ENCODE peak calls at places on chromosomes 16 and 17, in seven cellular contexts. A is IMR-90, B is foreskin keratinocyte, T is neural progenitor cell, Q is uterus, U is left lung, M is aorta. G is an unnamed sample. For H3K4me1, the result is how much of the 10 kb centered on the place peaks cover.

GRCh38 chr17:3963214-3964201 is 729 bp downstream of the ATP2A3 start:
- DNase-seq in M (no peak), Q (no peak), T (peak), A (no peak), B (no peak), U (peak), G (no peak)

GRCh38 chr16:75591001-75591852 is 25.0 kb downstream of the GABARAPL2 start:
- DNase-seq in B (no peak), T (no peak), M (peak), Q (peak), A (peak), U (no peak), G (no peak)

GRCh38 chr17:82397449-82398335 is 20.5 kb upstream of the HEXD start:
- DNase-seq in B (no peak), Q (no peak), T (no peak), A (no peak), U (peak), M (no peak), G (no peak)

GRCh38 chr16:28292731-28293588 is 635 bp downstream of the SBK1 start:
- DNase-seq in T (peak), U (no peak), M (no peak), A (no peak), B (no peak), Q (no peak), G (no peak)

GRCh38 chr17:27428781-27429505 is 27.3 kb upstream of the KSR1 start:
- DNase-seq in B (no peak), T (no peak), U (no peak), A (no peak), Q (no peak), M (no peak), G (no peak)

GRCh38 chr16:84284168-84284722 is 10.4 kb upstream of the WFDC1 start:
- DNase-seq in T (peak), M (no peak), B (no peak), Q (peak), A (no peak), U (no peak), G (no peak)

GRCh38 chr17:15083225-15083624 is 181.9 kb downstream of the PMP22 start:
- DNase-seq in M (no peak), B (no peak), T (peak), U (no peak), A (no peak), Q (no peak), G (no peak)

GRCh38 chr17:78600181-78600651 is 23.0 kb upstream of the DNAH17 start:
- DNase-seq in Q (no peak), T (no peak), U (no peak), A (no peak), B (peak), M (peak), G (no peak)

GRCh38 chr16:63938661-63939060 is 1183.2 kb downstream of the CDH11 start:
- DNase-seq in M (no peak), B (no peak), Q (no peak), U (no peak), T (no peak), A (no peak), G (no peak)

GRCh38 chr17:39800540-39800939 is 62.8 kb downstream of the GRB7 start:
- DNase-seq in A (no peak), B (peak), T (no peak), M (no peak), Q (no peak), U (no peak), G (no peak)

GRCh38 chr17:64180674-64181073 is 50.7 kb upstream of the ERN1 start:
- DNase-seq in M (no peak), U (peak), A (no peak), B (no peak), Q (peak), T (no peak), G (no peak)

GRCh38 chr17:78781339-78782304 is at the start of gene CYTH1:
- DNase-seq in A (no peak), U (peak), Q (peak), M (peak), B (no peak), T (peak), G (peak)

GRCh38 chr16:28863929-28864886 is 565 bp downstream of the SH2B1 start:
- DNase-seq in T (peak), M (no peak), Q (peak), U (no peak), A (peak), B (peak), G (no peak)

DNA sequence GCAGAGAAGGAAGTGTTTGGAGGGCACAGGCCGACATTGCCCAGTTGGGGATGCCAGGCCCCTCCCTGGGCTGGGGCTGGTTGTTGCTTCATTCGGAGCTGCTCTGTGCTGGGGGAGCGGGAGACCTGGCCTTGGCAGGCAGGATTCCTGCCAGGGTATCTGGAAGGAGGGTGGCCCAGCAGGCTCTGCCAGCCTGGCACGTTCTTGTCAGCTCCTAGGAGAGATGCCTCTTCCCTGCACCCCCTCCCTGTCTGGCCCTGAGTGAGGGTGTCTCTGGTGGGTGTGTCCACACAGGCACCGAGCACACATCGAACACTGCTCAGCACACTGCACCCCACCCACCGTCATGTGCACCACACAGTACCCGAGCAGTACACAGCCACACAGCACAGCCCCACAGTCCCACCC is 35.2 kb downstream of the ARHGAP23 start:
- DNase-seq in Q (no peak), M (no peak), U (no peak), T (no peak), A (no peak), B (no peak), G (no peak)
- H3K4me1 ChIP-seq in Q (under half), M (under half), U (under half), T (under half), A (under half), B (under half), G (half or more)

GRCh38 chr16:2967211-2967631 is 1.9 kb upstream of the PAQR4 start:
- DNase-seq in B (no peak), T (no peak), A (no peak), U (peak), Q (no peak), M (no peak), G (no peak)

GRCh38 chr16:2966803-2967184 is 2.4 kb upstream of the PAQR4 start:
- DNase-seq in Q (no peak), A (no peak), B (no peak), M (no peak), U (peak), T (peak), G (no peak)

GRCh38 chr16:2967721-2968161 is 1.4 kb upstream of the PAQR4 start:
- DNase-seq in M (no peak), Q (no peak), U (peak), B (no peak), A (no peak), T (no peak), G (no peak)

GRCh38 chr16:2964416-2965223 is 545 bp downstream of the KREMEN2 start:
- DNase-seq in T (peak), M (no peak), U (peak), B (peak), Q (no peak), A (no peak), G (peak)

GRCh38 chr16:2966043-2966802 is 2.1 kb downstream of the KREMEN2 start:
- DNase-seq in T (peak), Q (no peak), A (no peak), M (no peak), U (no peak), B (no peak), G (no peak)
- H3K4me1 ChIP-seq in T (under half), Q (under half), A (under half), M (under half), U (under half), B (under half), G (half or more)

DNA sequence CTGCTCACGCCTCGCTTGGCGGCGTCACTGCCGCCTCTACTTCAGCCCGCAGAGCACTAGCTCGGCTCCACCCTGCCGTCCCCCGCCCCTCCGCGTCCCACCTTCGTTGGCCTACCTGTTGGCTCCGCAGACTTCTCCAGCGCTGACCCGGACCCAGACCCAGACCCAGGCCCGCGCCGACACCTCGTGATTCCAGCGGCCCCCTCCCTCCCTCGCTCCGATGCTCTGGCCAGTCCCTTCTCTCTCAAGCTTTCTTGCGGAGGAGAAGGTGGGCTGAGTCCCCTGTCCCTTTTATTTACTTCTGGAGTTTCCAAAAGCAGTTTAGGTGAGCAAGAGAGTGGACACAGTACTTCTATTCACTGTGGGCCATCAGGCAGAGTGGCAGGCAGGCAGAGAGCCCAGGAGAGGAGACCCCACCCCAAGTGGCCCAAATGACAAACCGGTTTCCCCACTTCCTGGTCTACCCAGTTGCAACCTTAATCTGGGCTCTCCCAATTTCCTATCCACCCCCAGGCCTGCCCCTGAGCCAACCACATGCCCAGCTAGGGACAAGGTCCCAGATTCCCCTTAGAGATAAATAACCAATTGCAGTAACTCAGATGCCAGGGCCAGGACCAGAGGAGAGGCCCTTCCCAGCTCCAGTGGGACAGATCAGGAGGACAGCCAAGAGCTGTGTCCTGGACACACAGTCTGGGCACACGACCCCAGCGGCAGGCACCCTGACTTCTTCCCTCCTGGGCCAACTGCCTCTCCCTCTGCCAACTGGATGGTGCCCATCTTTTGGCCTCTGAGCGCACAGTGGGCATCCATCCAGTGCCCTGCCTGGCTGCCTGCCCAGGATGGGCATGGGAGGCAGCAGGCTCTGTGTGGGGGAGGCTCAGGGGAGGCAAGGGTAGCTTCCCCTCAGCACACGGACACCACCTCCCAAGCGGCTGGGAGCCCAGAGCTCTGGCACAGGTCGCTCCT is 1.2 kb upstream of the SRCIN1 start:
- DNase-seq in Q (no peak), B (no peak), T (no peak), U (peak), M (no peak), A (no peak), G (no peak)
- H3K4me1 ChIP-seq in Q (under half), B (under half), T (under half), U (under half), M (under half), A (under half), G (under half)

GRCh38 chr16:89442588-89442987 is 47.8 kb downstream of the ANKRD11 start:
- DNase-seq in T (no peak), Q (no peak), M (no peak), U (no peak), B (no peak), A (no peak), G (no peak)
- H3K4me1 ChIP-seq in T (under half), Q (under half), M (under half), U (half or more), B (under half), A (half or more), G (half or more)

DNA sequence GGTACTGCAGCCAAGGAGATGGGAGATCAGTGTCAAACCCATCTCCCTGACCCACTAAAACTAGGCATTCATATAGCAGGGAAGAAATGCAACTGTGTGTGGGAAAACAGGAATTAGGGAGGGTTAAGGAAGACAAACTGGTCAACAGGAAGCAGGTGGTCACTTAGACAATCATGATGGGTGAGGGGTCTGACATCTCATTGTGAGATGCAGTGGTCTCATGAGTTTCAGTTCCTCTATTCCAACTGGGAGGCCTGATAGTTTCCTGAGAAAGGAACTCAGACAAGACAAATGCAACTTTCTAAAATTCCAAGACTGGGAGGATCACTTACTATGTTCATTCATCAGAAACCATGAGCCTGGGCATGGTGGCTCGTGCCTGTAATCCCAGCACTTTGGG is 361.4 kb upstream of the C16orf82 start:
- DNase-seq in Q (no peak), T (no peak), B (no peak), A (no peak), U (no peak), M (no peak), G (no peak)
- H3K4me1 ChIP-seq in Q (under half), T (under half), B (under half), A (under half), U (under half), M (under half), G (under half)

DNA sequence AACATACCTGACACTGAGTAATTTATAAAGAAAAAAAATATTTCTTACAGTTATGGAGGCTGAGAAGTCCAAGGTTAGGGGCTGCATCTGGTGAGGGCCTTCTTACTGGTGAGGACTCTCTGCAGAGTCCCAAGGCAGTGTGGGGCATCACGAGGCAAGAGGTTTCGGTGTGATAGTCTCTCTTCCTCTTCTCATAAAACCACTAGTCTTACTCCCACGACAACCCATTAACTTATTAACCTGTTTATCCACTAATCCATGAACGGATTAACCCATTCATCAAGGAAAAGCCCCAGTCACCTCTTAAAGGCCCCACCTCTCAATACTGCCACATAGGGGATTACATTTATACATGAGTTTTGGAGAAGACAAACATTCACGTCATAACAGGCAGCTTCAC is 20.1 kb downstream of the CIITA start:
- DNase-seq in A (no peak), Q (no peak), U (no peak), B (no peak), M (no peak), T (no peak), G (no peak)
- H3K4me1 ChIP-seq in A (under half), Q (under half), U (under half), B (under half), M (under half), T (under half), G (under half)

DNA sequence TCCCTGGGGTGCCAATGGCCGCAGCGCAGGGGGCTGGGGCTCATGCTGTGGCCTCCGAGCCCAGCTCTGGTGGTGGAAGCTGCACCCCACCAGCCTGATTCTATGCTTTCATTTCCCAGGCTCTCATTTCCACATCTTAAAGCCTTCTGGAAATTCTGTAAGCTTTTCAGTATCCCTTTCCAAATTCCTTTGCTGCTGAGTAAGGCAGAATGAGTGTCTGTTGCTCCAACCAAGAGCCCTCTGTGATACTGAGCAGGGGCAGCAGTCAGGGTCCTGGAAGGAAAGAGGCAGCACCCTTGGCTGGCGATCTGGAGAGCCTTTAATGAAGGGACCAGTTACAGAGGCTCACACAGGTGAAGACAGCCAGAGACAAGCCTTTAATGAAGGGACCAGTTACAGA is 79.5 kb upstream of the FOXF1 start:
- DNase-seq in T (no peak), Q (no peak), U (no peak), B (no peak), M (no peak), A (peak), G (no peak)
- H3K4me1 ChIP-seq in T (under half), Q (under half), U (under half), B (under half), M (under half), A (under half), G (under half)

GRCh38 chr17:36934144-36934758 is 3.0 kb upstream of the LHX1 start:
- DNase-seq in U (no peak), A (no peak), T (peak), Q (no peak), B (no peak), M (peak), G (no peak)
- H3K4me1 ChIP-seq in U (under half), A (under half), T (half or more), Q (under half), B (under half), M (under half), G (half or more)

G was measured in suprapubic skin.